ENCODE peak calls at places on chromosomes 11 and 22, in four cellular contexts. H is neural progenitor cell, K is GM23248, X is MM.1S. J is an unnamed sample.

GRCh38 chr11:116791002-116791812 is 472 bp downstream of the APOA5 start:
- DNase-seq in H (peak), K (peak), X (peak), J (peak)

GRCh38 chr11:76663461-76663760 is 7.1 kb downstream of the LRRC32 start:
- DNase-seq in H (no peak), K (no peak), X (no peak), J (no peak)

GRCh38 chr11:12531681-12532080 is 142.5 kb upstream of the TEAD1 start:
- DNase-seq in H (no peak), K (peak), X (no peak), J (no peak)

GRCh38 chr11:126523441-126523840 is 168.0 kb downstream of the ST3GAL4 start:
- DNase-seq in H (no peak), K (no peak), X (no peak), J (no peak)

GRCh38 chr11:86798988-86799387 is 1.4 kb upstream of the PRSS23 start:
- DNase-seq in H (no peak), K (peak), X (no peak), J (peak)

GRCh38 chr11:102323542-102324261 is 6.4 kb downstream of the BIRC3 start:
- DNase-seq in H (no peak), K (peak), X (no peak), J (peak)

GRCh38 chr11:34481307-34481706 is 32.3 kb downstream of the ELF5 start:
- DNase-seq in H (no peak), K (peak), X (no peak), J (peak)

GRCh38 chr11:115145316-115145715 is 358.9 kb downstream of the CADM1 start:
- DNase-seq in H (no peak), K (no peak), X (no peak), J (no peak)

GRCh38 chr11:73414977-73415492 is 38.8 kb downstream of the RELT start:
- DNase-seq in H (no peak), K (peak), X (no peak), J (no peak)

GRCh38 chr11:796565-797299 is 1.3 kb downstream of the SLC25A22 start:
- DNase-seq in H (no peak), K (no peak), X (no peak), J (no peak)

GRCh38 chr11:64566042-64566914 is 24.7 kb upstream of the SLC22A12 start:
- DNase-seq in H (peak), K (peak), X (peak), J (peak)

GRCh38 chr22:42419328-42419881 is 12.8 kb downstream of the NFAM1 start:
- DNase-seq in H (no peak), K (no peak), X (peak), J (no peak)

GRCh38 chr11:123536690-123537437 is 106.8 kb downstream of the GRAMD1B start:
- DNase-seq in H (peak), K (peak), X (no peak), J (peak)

GRCh38 chr22:18146389-18146753 is 3.6 kb upstream of the USP18 start:
- DNase-seq in H (no peak), K (no peak), X (no peak), J (no peak)

GRCh38 chr11:103384652-103385051 is 275.4 kb downstream of the DYNC2H1 start:
- DNase-seq in H (no peak), K (peak), X (peak), J (no peak)
- H3K4me2 ChIP-seq in H (no peak), K (peak), X (peak), J (no peak)

GRCh38 chr22:21688341-21688705 is 22.5 kb downstream of the PPIL2 start:
- DNase-seq in H (no peak), K (no peak), X (no peak), J (no peak)

GRCh38 chr22:21691773-21692172 is 26.0 kb downstream of the PPIL2 start:
- DNase-seq in H (no peak), K (no peak), X (no peak), J (no peak)

GRCh38 chr22:21687685-21688259 is 22.0 kb downstream of the PPIL2 start:
- DNase-seq in H (no peak), K (no peak), X (no peak), J (no peak)

GRCh38 chr22:21688706-21689381 is 23.0 kb downstream of the PPIL2 start:
- DNase-seq in H (no peak), K (no peak), X (no peak), J (no peak)

GRCh38 chr22:21690401-21690801 is 24.6 kb downstream of the PPIL2 start:
- DNase-seq in H (no peak), K (no peak), X (peak), J (no peak)
- TF ChIP-seq EZH2phosphoT487 in H (no peak), K (no peak), X (no peak), J (no peak)

GRCh38 chr22:20526305-20526627 is 18.9 kb downstream of the MED15 start:
- DNase-seq in H (no peak), K (no peak), X (no peak), J (no peak)

GRCh38 chr22:20525048-20525447 is 17.6 kb downstream of the MED15 start:
- DNase-seq in H (no peak), K (no peak), X (no peak), J (no peak)

GRCh38 chr22:20528405-20528978 is 21.1 kb downstream of the MED15 start:
- DNase-seq in H (no peak), K (no peak), X (no peak), J (no peak)

GRCh38 chr22:20524004-20524481 is 16.6 kb downstream of the MED15 start:
- DNase-seq in H (no peak), K (no peak), X (no peak), J (peak)

DNA sequence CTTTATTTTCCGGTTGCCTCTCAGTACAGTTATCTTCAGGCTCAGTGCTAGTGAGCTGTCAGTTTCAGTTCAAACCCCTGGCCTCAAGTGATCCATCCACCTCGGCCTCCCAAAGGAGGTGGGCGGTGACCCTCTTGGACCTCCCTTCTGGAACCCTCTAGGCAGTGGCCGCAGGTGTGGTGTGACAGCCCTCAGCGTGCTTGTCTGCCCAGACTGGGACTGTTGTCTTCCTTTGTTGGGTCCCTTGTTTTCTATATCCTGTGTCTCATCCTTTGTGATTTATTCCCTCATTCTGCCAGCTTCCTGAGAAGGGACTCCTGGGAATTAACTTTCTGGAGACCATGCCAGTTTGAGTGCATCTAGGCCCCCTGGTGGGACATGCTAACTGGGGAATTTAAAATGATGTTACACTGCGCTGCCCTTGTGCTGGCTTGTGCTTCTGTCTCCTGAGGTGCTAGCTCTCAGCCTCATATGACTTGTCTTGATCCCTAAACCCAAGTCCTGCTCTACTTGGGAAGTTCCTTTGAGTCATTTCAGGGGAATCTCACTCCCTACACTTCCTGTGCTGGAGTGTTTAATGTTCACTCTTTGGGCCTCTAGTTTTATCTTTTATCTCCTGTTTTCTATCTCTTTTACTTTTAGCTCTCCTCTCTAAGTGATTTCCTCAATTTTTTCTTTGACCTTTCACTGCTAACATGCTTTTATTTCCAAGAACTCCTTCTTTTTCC is 19.4 kb downstream of the MED15 start:
- DNase-seq in H (no peak), K (peak), X (no peak), J (peak)
- H3K9ac ChIP-seq in H (no peak), K (peak), X (no peak), J (no peak)

GRCh38 chr11:46216040-46216764 is 61.3 kb upstream of the CREB3L1 start:
- DNase-seq in H (no peak), K (peak), X (peak), J (no peak)
- H3K4me2 ChIP-seq in H (no peak), K (peak), X (peak), J (no peak)

DNA sequence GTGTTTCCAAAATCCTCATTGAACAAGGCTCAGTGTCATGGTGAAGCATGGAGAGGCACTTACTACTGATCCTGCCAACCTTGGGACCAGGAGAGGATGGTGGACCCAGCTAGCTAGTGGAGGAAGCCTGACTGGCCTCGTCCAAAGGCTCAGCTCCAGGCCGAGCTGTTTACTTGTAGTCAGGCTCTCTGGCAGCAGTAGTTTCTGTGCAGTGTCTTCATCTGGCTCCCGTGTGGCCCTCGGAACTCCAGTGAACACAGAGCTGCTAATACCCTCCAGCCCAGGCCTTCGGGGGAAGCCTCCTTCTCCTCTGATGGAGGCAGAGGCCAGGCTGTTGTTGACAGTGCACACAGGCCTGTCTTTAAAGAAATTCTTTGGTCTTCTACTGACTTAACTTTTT is 18.6 kb downstream of the PPFIBP2 start:
- DNase-seq in H (no peak), K (no peak), X (no peak), J (no peak)
- TF ChIP-seq EZH2phosphoT487 in H (no peak), K (no peak), X (no peak), J (no peak)

DNA sequence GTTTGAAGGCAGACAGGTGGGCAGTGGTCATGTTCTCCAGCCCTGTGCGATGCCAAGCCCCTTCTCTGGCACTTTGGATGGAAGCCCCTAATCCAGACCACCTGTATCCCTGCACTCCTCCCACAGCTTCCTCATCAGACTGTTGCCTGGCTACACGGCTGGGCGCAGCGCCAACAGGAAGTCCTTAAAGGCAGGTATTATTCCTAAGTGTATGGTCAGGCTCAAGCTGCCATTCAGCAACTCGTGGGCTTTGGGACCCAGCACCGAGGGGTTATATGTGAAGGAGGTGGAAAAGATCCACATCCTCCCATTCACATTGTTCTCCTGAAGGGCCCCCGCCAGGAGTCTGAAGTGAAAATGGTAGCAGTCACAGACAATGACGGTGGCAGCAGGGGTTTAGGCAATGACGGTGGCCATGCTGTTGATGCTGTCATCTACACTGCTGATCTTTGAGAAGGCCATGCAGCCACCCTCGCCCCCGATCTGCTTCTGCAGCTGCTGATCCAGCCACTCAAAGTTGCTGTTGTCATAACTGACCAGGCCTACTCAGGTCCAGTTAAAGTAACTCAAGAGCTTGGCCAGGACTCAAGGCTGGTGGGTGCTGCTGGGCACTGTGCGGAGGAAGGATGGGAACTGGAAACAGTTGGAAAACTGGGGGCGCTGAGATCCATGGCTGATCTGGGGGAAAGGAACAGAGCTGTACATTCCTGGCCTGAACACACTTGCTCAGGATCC is 27.7 kb downstream of the OR6Q1 start:
- DNase-seq in H (no peak), K (no peak), X (no peak), J (peak)
- H3K9ac ChIP-seq in H (no peak), K (peak), X (no peak), J (no peak)

GRCh38 chr11:19431059-19431398 is 190.3 kb upstream of the E2F8 start:
- DNase-seq in H (no peak), K (no peak), X (peak), J (no peak)
- H3K4me2 ChIP-seq in H (peak), K (no peak), X (peak), J (no peak)

GRCh38 chr22:29187831-29188230 is 17.9 kb upstream of the EMID1 start:
- DNase-seq in H (no peak), K (no peak), X (no peak), J (no peak)
- TF ChIP-seq EZH2phosphoT487 in H (no peak), K (no peak), X (no peak), J (no peak)

J was measured in PC-3.